ENCODE peak calls at places on chromosomes 5 and 9, in seven cellular contexts. Q is stomach, R is prostate gland, F is transverse colon, M is H1, L is spleen, Y is K562. X is an unnamed sample. For H3K4me1, the result is how much of the 10 kb centered on the place peaks cover.

GRCh38 chr9:21830589-21830988 is 28.2 kb downstream of the MTAP start:
- DNase-seq in Q (no peak), R (no peak), F (no peak), M (no peak), L (no peak), Y (no peak), X (no peak)

GRCh38 chr9:132472199-132472598 is 62.2 kb downstream of the CFAP77 start:
- DNase-seq in Q (no peak), R (no peak), F (no peak), M (no peak), L (no peak), Y (no peak), X (no peak)

GRCh38 chr9:7507539-7508251 is 291.9 kb downstream of the DMAC1 start:
- DNase-seq in Q (no peak), R (no peak), F (no peak), M (no peak), L (no peak), Y (no peak), X (no peak)

GRCh38 chr9:78369644-78370219 is 72.8 kb downstream of the PSAT1 start:
- DNase-seq in Q (peak), R (peak), F (peak), M (peak), L (peak), Y (peak), X (no peak)

GRCh38 chr5:125526940-125527339 is 780.5 kb upstream of the ZNF608 start:
- DNase-seq in Q (no peak), R (no peak), F (no peak), M (no peak), L (no peak), Y (no peak), X (no peak)

GRCh38 chr5:116660929-116661328 is 86.3 kb upstream of the SEMA6A start:
- DNase-seq in Q (no peak), R (no peak), F (no peak), M (no peak), L (no peak), Y (no peak), X (no peak)

GRCh38 chr5:157384971-157385709 is 74.9 kb upstream of the NIPAL4 start:
- DNase-seq in Q (no peak), R (peak), F (peak), M (peak), L (no peak), Y (no peak), X (peak)

GRCh38 chr5:66979738-66980137 is 216.9 kb downstream of the CD180 start:
- DNase-seq in Q (no peak), R (no peak), F (no peak), M (no peak), L (no peak), Y (no peak), X (no peak)

GRCh38 chr5:98929982-98930355 is 1.2 kb upstream of the CHD1 start:
- DNase-seq in Q (no peak), R (no peak), F (peak), M (no peak), L (no peak), Y (no peak), X (no peak)

GRCh38 chr5:88674262-88675158 is 208.5 kb downstream of the MEF2C start:
- DNase-seq in Q (no peak), R (no peak), F (no peak), M (no peak), L (peak), Y (no peak), X (no peak)

GRCh38 chr5:169286572-169287325 is 14.2 kb downstream of the SLIT3 start:
- DNase-seq in Q (no peak), R (no peak), F (no peak), M (no peak), L (no peak), Y (no peak), X (no peak)

GRCh38 chr5:142446131-142446959 is 121.5 kb upstream of the SPRY4 start:
- DNase-seq in Q (no peak), R (no peak), F (no peak), M (no peak), L (no peak), Y (no peak), X (no peak)

GRCh38 chr5:135206862-135207261 is 172.8 kb upstream of the PITX1 start:
- DNase-seq in Q (no peak), R (no peak), F (no peak), M (no peak), L (no peak), Y (no peak), X (peak)

GRCh38 chr5:83509535-83509934 is 38.0 kb downstream of the VCAN start:
- DNase-seq in Q (no peak), R (no peak), F (no peak), M (no peak), L (no peak), Y (no peak), X (no peak)

GRCh38 chr5:3352711-3353110 is 242.9 kb upstream of the IRX1 start:
- DNase-seq in Q (peak), R (no peak), F (no peak), M (no peak), L (peak), Y (no peak), X (no peak)

GRCh38 chr9:115207003-115207837 is 89.3 kb upstream of the TNC start:
- DNase-seq in Q (no peak), R (no peak), F (no peak), M (no peak), L (no peak), Y (no peak), X (no peak)

GRCh38 chr9:99299214-99300102 is 77.4 kb downstream of the SEC61B start:
- DNase-seq in Q (no peak), R (no peak), F (no peak), M (no peak), L (no peak), Y (no peak), X (peak)

GRCh38 chr9:135971892-135972291 is 10.7 kb upstream of the UBAC1 start:
- DNase-seq in Q (peak), R (peak), F (peak), M (peak), L (no peak), Y (peak), X (no peak)

GRCh38 chr5:10503997-10504761 is 59.7 kb upstream of the ANKRD33B start:
- DNase-seq in Q (no peak), R (no peak), F (no peak), M (no peak), L (peak), Y (peak), X (no peak)

GRCh38 chr5:56270058-56270457 is 36.9 kb upstream of the ANKRD55 start:
- DNase-seq in Q (no peak), R (no peak), F (no peak), M (no peak), L (no peak), Y (peak), X (no peak)

GRCh38 chr9:86794356-86795046 is 152.8 kb downstream of the GAS1 start:
- DNase-seq in Q (no peak), R (no peak), F (no peak), M (no peak), L (no peak), Y (no peak), X (peak)

GRCh38 chr5:83991566-83992224 is 271.0 kb upstream of the HAPLN1 start:
- DNase-seq in Q (no peak), R (no peak), F (no peak), M (no peak), L (no peak), Y (no peak), X (no peak)

GRCh38 chr9:98362624-98363023 is 107.2 kb upstream of the TBC1D2 start:
- DNase-seq in Q (no peak), R (no peak), F (no peak), M (no peak), L (no peak), Y (no peak), X (peak)

GRCh38 chr5:72246954-72247442 is 73.0 kb downstream of the MRPS27 start:
- DNase-seq in Q (no peak), R (no peak), F (no peak), M (no peak), L (no peak), Y (no peak), X (no peak)

GRCh38 chr5:149301049-149301743 is 29.5 kb downstream of the AFAP1L1 start:
- DNase-seq in Q (no peak), R (no peak), F (no peak), M (no peak), L (no peak), Y (no peak), X (no peak)
- H3K4me1 ChIP-seq in Q (under half), R (under half), F (under half), M (under half), L (under half), Y (under half), X (under half)

GRCh38 chr5:6830643-6831239 is 117.5 kb downstream of the TENT4A start:
- DNase-seq in Q (no peak), R (no peak), F (no peak), M (no peak), L (no peak), Y (no peak), X (no peak)
- TF ChIP-seq POLR2AphosphoS5 in Q (no peak), R (no peak), F (no peak), M (no peak), L (no peak), Y (no peak), X (no peak)

DNA sequence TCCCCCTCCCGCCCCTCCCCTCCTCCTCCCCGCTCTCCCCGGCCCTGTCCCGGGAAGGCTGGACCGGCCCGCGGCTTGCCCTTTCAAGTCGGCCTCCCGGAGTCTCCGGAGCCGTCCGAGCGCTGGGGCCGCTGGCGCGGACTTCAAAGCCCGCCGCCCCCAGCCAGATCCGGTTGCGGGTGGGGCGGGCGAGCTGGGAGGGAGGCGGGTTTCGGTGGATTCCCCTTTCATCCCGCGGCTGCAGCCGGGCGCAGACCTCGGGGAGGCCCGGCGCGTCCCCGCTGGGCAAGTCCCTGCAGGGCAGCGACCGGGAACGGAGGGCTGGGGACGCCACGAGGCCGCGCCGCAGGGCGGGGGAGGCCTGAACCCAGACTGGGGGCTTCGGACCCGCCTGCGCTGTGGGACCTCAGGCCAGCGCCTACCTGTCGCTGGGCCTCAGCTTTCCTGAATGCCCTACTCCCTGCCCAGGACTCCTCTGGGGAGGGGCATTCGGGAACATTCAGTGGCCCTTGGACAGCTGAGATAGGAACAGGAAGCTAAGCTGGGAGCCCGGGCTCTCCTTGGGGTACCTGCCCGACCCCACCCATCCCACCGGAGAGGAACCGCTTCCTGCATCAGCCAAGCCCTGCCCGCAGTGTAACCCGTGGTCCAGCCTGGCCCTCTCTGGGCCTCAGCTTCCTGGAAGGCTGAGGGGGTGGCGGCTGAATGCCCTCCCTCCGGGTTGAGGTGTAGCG is 23.4 kb downstream of the C9orf50 start:
- DNase-seq in Q (peak), R (peak), F (peak), M (no peak), L (no peak), Y (no peak), X (no peak)
- TF ChIP-seq POLR2A in Q (no peak), R (peak), F (no peak), M (no peak), L (no peak), Y (no peak), X (no peak)

DNA sequence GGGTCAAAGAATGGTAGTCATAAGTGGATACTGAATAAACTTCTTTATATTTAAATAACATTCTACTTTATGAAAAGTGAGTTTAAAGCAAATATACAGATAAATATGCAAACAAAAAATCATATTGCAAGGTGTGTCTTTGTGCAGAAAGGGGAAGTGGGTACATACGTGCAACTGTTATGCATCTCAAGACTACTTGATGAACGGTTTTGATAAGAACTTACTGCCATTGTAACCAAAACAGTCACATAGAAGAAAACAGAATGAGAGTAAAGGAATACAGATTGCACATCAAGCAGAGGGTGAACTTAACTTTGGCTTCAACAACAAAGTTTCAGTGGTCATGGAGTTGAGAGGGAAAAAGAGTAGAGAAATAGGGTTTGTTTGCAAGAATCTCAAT is 9.9 kb downstream of the CAMK4 start:
- DNase-seq in Q (no peak), R (no peak), F (no peak), M (no peak), L (no peak), Y (no peak), X (no peak)
- H3K4me1 ChIP-seq in Q (under half), R (under half), F (under half), M (under half), L (under half), Y (under half), X (under half)

GRCh38 chr5:69517763-69518212 is 25.2 kb downstream of the OCLN start:
- DNase-seq in Q (no peak), R (peak), F (no peak), M (no peak), L (no peak), Y (no peak), X (no peak)
- TF ChIP-seq POLR2AphosphoS5 in Q (no peak), R (peak), F (no peak), M (no peak), L (no peak), Y (no peak), X (no peak)